ENCODE peak calls at places on chromosomes 16 and 17, in nine cellular contexts. U, E, R, A, F, J, N, L and W are unnamed samples.

GRCh38 chr17:52030096-52030495 is 128.4 kb downstream of the CA10 start:
- DNase-seq in U (no peak), E (no peak), R (no peak), A (no peak), F (no peak), J (no peak), N (no peak), L (no peak), W (no peak)

GRCh38 chr17:76736349-76737081 is 616 bp downstream of the SRSF2 start:
- DNase-seq in U (no peak), E (no peak), R (peak), A (peak), F (peak), J (peak), N (peak), L (peak), W (peak)

GRCh38 chr17:37050905-37051304 is 102.2 kb downstream of the AATF start:
- DNase-seq in U (no peak), E (no peak), R (no peak), A (no peak), F (no peak), J (no peak), N (no peak), L (no peak), W (no peak)

GRCh38 chr17:73091410-73091769 is 1.1 kb downstream of the SLC39A11 start:
- DNase-seq in U (no peak), E (no peak), R (no peak), A (no peak), F (peak), J (no peak), N (peak), L (no peak), W (no peak)

GRCh38 chr16:513950-514349 is 13.6 kb upstream of the CAPN15 start:
- DNase-seq in U (no peak), E (no peak), R (no peak), A (no peak), F (no peak), J (no peak), N (no peak), L (no peak), W (no peak)

GRCh38 chr17:5557990-5558389 is 26.3 kb downstream of the NLRP1 start:
- DNase-seq in U (no peak), E (no peak), R (no peak), A (peak), F (no peak), J (no peak), N (no peak), L (no peak), W (no peak)

GRCh38 chr16:61681124-61681523 is 355.1 kb downstream of the CDH8 start:
- DNase-seq in U (no peak), E (no peak), R (no peak), A (no peak), F (no peak), J (no peak), N (no peak), L (no peak), W (no peak)

GRCh38 chr16:67541391-67542263 is 13.0 kb downstream of the RIPOR1 start:
- DNase-seq in U (no peak), E (no peak), R (no peak), A (no peak), F (peak), J (no peak), N (no peak), L (no peak), W (peak)

GRCh38 chr16:82181456-82182185 is 11.6 kb upstream of the MPHOSPH6 start:
- DNase-seq in U (no peak), E (no peak), R (no peak), A (no peak), F (no peak), J (no peak), N (no peak), L (no peak), W (no peak)

GRCh38 chr16:1408171-1408837 is 6.2 kb downstream of the UNKL start:
- DNase-seq in U (peak), E (peak), R (peak), A (peak), F (peak), J (peak), N (peak), L (peak), W (peak)

GRCh38 chr17:6712854-6713129 is 377 bp downstream of the SLC13A5 start:
- DNase-seq in U (no peak), E (no peak), R (no peak), A (no peak), F (no peak), J (no peak), N (no peak), L (no peak), W (peak)
- H3K4me3 ChIP-seq in U (peak), E (peak), R (peak), A (peak), F (no peak), J (peak), N (no peak), L (peak), W (peak)

GRCh38 chr17:13540546-13540945 is 61.2 kb downstream of the HS3ST3A1 start:
- DNase-seq in U (no peak), E (no peak), R (no peak), A (no peak), F (no peak), J (no peak), N (no peak), L (no peak), W (no peak)

GRCh38 chr17:13542612-13543011 is 59.1 kb downstream of the HS3ST3A1 start:
- DNase-seq in U (no peak), E (no peak), R (no peak), A (no peak), F (no peak), J (no peak), N (no peak), L (no peak), W (no peak)

GRCh38 chr17:13538841-13539411 is 62.8 kb downstream of the HS3ST3A1 start:
- DNase-seq in U (no peak), E (no peak), R (no peak), A (no peak), F (no peak), J (no peak), N (no peak), L (no peak), W (no peak)

GRCh38 chr17:13539421-13539820 is 62.3 kb downstream of the HS3ST3A1 start:
- DNase-seq in U (no peak), E (no peak), R (no peak), A (no peak), F (no peak), J (no peak), N (no peak), L (no peak), W (no peak)

GRCh38 chr17:13541032-13541480 is 60.7 kb downstream of the HS3ST3A1 start:
- DNase-seq in U (peak), E (no peak), R (no peak), A (no peak), F (peak), J (no peak), N (peak), L (no peak), W (no peak)
- H3K4me3 ChIP-seq in U (no peak), E (no peak), R (no peak), A (no peak), F (no peak), J (no peak), N (no peak), L (no peak), W (no peak)

GRCh38 chr17:27455914-27456680 is at the start of gene KSR1:
- DNase-seq in U (no peak), E (no peak), R (peak), A (peak), F (peak), J (peak), N (peak), L (peak), W (peak)

GRCh38 chr17:27454089-27454488 is 2.2 kb upstream of the KSR1 start:
- DNase-seq in U (no peak), E (no peak), R (no peak), A (no peak), F (peak), J (no peak), N (no peak), L (no peak), W (no peak)

GRCh38 chr17:27457405-27457730 is 1.1 kb downstream of the KSR1 start:
- DNase-seq in U (no peak), E (no peak), R (no peak), A (no peak), F (peak), J (no peak), N (no peak), L (no peak), W (no peak)

GRCh38 chr17:27456681-27457404 is 595 bp downstream of the KSR1 start:
- DNase-seq in U (no peak), E (no peak), R (peak), A (no peak), F (peak), J (peak), N (no peak), L (no peak), W (peak)

GRCh38 chr17:27455569-27455913 is 707 bp upstream of the KSR1 start:
- DNase-seq in U (no peak), E (no peak), R (no peak), A (no peak), F (peak), J (no peak), N (no peak), L (no peak), W (no peak)
- H3K4me3 ChIP-seq in U (peak), E (peak), R (peak), A (peak), F (no peak), J (peak), N (peak), L (peak), W (peak)

GRCh38 chr16:52546291-52546941 is 527 bp downstream of the TOX3 start:
- DNase-seq in U (no peak), E (no peak), R (no peak), A (no peak), F (no peak), J (peak), N (no peak), L (peak), W (peak)

GRCh38 chr16:52545157-52545543 is 1.8 kb downstream of the TOX3 start:
- DNase-seq in U (no peak), E (no peak), R (no peak), A (no peak), F (no peak), J (no peak), N (no peak), L (no peak), W (no peak)

GRCh38 chr16:52545544-52546262 is 1.2 kb downstream of the TOX3 start:
- DNase-seq in U (no peak), E (no peak), R (no peak), A (no peak), F (no peak), J (no peak), N (no peak), L (peak), W (peak)

GRCh38 chr16:52540910-52541309 is 6.0 kb downstream of the TOX3 start:
- DNase-seq in U (no peak), E (no peak), R (no peak), A (no peak), F (no peak), J (no peak), N (no peak), L (no peak), W (no peak)

GRCh38 chr16:52543654-52544053 is 3.3 kb downstream of the TOX3 start:
- DNase-seq in U (no peak), E (no peak), R (no peak), A (no peak), F (no peak), J (no peak), N (no peak), L (no peak), W (no peak)
- H3K4me3 ChIP-seq in U (no peak), E (no peak), R (no peak), A (no peak), F (no peak), J (no peak), N (no peak), L (no peak), W (no peak)

GRCh38 chr16:86511317-86512161 is 1.2 kb downstream of the FOXF1 start:
- DNase-seq in U (no peak), E (no peak), R (no peak), A (no peak), F (peak), J (no peak), N (no peak), L (no peak), W (peak)
- H3K4me3 ChIP-seq in U (peak), E (no peak), R (no peak), A (peak), F (no peak), J (no peak), N (peak), L (no peak), W (no peak)

DNA sequence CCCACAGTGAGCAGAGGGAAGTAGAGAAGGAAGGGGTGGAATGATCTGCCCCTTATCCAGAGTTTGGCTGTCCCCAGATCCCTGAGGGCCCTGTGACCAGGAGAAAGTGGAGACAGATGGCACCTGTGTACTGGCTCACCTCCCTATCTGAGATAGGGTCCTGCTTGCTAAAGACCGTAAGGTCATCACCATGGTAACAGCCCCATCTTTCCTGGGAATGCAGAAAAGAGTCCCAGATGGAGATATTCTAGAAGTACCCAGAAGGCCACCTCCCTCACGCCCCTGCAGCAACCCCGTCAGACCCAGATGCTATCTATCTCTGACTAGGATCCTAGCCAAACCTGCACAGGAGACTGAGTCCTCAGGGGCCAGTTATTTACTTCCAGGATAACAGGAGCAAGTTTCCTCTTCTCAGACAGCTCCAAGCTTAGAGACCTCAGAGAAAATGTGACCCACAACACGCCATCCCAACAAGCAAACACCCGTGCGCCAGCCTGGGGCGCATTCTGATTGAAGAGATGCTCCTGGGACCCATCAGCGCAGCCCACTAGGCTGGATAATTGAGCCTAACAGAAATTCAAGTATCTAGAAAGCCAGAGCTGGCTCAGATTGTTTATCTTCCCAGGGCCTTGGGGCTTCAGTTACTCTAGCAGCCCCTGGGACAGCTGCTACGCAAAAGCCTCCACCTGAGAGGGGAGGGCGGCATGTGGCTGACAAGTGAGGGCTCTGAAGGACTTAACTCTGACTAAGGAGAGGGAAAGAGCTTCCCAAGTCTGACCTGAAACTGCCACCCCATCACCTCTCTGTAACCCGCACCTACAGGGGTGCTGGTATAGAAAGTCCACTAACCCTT is 1.9 kb downstream of the ORMDL3 start:
- DNase-seq in U (no peak), E (no peak), R (no peak), A (no peak), F (no peak), J (no peak), N (no peak), L (no peak), W (no peak)
- H3K4me3 ChIP-seq in U (peak), E (no peak), R (peak), A (peak), F (peak), J (no peak), N (no peak), L (no peak), W (no peak)

DNA sequence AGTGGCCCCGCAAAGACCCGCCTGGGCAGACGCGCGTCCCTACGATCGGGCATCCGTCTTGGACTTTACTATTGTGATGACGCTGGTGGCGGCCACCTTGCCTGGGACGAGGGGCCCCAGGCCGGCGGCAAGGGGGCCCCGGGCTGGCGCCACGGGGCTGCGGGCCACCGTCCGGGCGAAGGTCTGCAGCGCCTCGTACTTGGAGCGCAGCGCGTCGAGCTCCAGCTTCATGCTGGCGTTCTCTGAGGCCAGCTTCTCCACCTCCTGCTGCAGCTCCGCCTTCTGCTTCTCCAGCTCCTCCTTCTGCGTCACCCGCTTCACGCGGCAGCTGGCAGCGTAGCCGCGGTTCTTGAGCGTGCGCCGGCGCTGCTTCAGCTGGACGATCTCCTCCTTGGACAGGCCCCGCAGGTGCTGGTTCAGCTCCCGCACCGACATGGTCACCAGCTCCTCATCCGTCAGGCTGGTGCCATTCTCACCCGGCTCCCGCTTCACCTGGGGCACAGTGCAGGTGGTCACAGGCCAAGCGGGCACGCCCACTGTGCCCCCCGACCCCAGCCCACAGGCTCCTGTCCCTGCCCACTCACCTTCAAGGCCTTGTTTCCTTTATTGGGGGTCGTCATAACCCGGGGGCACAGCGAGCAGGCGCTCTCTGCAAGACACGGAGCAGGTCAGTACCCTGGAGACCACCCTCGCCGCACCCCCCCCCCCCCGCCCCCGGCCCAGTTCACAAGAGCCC is 4.8 kb upstream of the SIRT7 start:
- DNase-seq in U (no peak), E (no peak), R (no peak), A (no peak), F (no peak), J (no peak), N (no peak), L (no peak), W (no peak)
- H3K4me3 ChIP-seq in U (peak), E (no peak), R (no peak), A (peak), F (peak), J (peak), N (no peak), L (peak), W (peak)

DNA sequence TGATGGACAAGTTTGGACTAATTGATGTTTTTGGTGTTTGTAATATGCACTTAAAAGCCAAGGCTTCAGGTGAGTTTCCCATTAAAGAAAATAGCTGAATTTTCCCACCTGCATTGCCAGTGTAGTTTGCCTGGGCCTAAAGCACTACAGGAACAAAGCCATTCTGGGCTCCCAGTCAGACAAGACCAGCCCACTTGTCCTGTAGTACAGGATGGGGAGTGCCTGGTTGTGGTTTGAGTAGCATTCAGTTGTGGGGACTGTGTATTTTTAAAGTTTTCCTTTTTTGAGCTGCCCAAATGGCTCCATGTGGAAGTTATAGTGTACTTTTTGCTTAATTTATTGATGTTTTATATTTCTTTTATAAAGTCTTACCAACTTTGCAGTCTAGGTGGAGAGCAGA is 91.7 kb downstream of the TANGO6 start:
- DNase-seq in U (no peak), E (no peak), R (no peak), A (no peak), F (no peak), J (no peak), N (no peak), L (no peak), W (no peak)
- H3K4me3 ChIP-seq in U (no peak), E (no peak), R (no peak), A (no peak), F (no peak), J (no peak), N (no peak), L (no peak), W (no peak)

GRCh38 chr16:30921748-30922419 is 1.5 kb upstream of the FBXL19 start:
- DNase-seq in U (peak), E (peak), R (peak), A (peak), F (peak), J (peak), N (peak), L (peak), W (peak)
- H3K4me3 ChIP-seq in U (peak), E (peak), R (peak), A (peak), F (peak), J (peak), N (peak), L (peak), W (peak)